ENCODE peak calls at places on chromosomes 13 and 19, in five cellular contexts. One of them, this sample, is unnamed.

GRCh38 chr19:45784096-45784495 is 1.8 kb upstream of the DMPK start:
- DNase-seq in transverse colon: no peak
- DNase-seq in ovary: no peak
- DNase-seq in adrenal gland: no peak
- DNase-seq in HCT116: no peak
- DNase-seq in this sample: no peak

GRCh38 chr13:28340272-28340793 is 154.6 kb downstream of the FLT1 start:
- DNase-seq in HCT116: no peak
- DNase-seq in transverse colon: no peak
- DNase-seq in adrenal gland: no peak
- DNase-seq in ovary: no peak
- DNase-seq in this sample: no peak

GRCh38 chr19:33171916-33172359 is 22.2 kb upstream of the LRP3 start:
- DNase-seq in adrenal gland: no peak
- DNase-seq in transverse colon: no peak
- DNase-seq in ovary: no peak
- DNase-seq in HCT116: no peak
- DNase-seq in this sample: no peak

GRCh38 chr13:33352520-33352919 is 67.0 kb upstream of the STARD13 start:
- DNase-seq in ovary: no peak
- DNase-seq in HCT116: no peak
- DNase-seq in adrenal gland: no peak
- DNase-seq in transverse colon: no peak
- DNase-seq in this sample: no peak

GRCh38 chr19:45973564-45974338 is at the start of gene NOVA2:
- DNase-seq in ovary: peak; percentile 43
- DNase-seq in HCT116: peak; percentile 69
- DNase-seq in transverse colon: peak; percentile 27
- DNase-seq in adrenal gland: peak; percentile 66
- DNase-seq in this sample: peak; percentile 25

GRCh38 chr13:105389373-105389772 is 1146.1 kb downstream of the EFNB2 start:
- DNase-seq in ovary: no peak
- DNase-seq in transverse colon: no peak
- DNase-seq in HCT116: no peak
- DNase-seq in adrenal gland: no peak
- DNase-seq in this sample: no peak

GRCh38 chr19:6587093-6587820 is 3.7 kb downstream of the CD70 start:
- DNase-seq in adrenal gland: no peak
- DNase-seq in ovary: no peak
- DNase-seq in transverse colon: no peak
- DNase-seq in HCT116: no peak
- DNase-seq in this sample: no peak

GRCh38 chr19:5326986-5327623 is 13.5 kb downstream of the PTPRS start:
- DNase-seq in transverse colon: no peak
- DNase-seq in ovary: no peak
- DNase-seq in adrenal gland: no peak
- DNase-seq in HCT116: no peak
- DNase-seq in this sample: no peak

GRCh38 chr19:36377541-36378178 is 1.3 kb downstream of the ZFP14 start:
- DNase-seq in adrenal gland: no peak
- DNase-seq in ovary: no peak
- DNase-seq in transverse colon: no peak
- DNase-seq in HCT116: no peak
- DNase-seq in this sample: no peak

GRCh38 chr19:42216653-42217521 is 590 bp downstream of the DEDD2 start:
- DNase-seq in transverse colon: peak; percentile 51
- DNase-seq in HCT116: no peak
- DNase-seq in adrenal gland: peak; percentile 59
- DNase-seq in ovary: peak; percentile 76
- DNase-seq in this sample: peak; percentile 58

GRCh38 chr13:77871596-77871995 is 47.0 kb downstream of the EDNRB start:
- DNase-seq in adrenal gland: no peak
- DNase-seq in transverse colon: no peak
- DNase-seq in ovary: no peak
- DNase-seq in HCT116: no peak
- DNase-seq in this sample: no peak

GRCh38 chr19:6229951-6230712 is 49.6 kb downstream of the MLLT1 start:
- DNase-seq in HCT116: peak; percentile 4
- DNase-seq in transverse colon: no peak
- DNase-seq in ovary: no peak
- DNase-seq in adrenal gland: no peak
- DNase-seq in this sample: no peak

GRCh38 chr19:51187395-51188226 is 37.3 kb upstream of the CD33 start:
- DNase-seq in transverse colon: no peak
- DNase-seq in ovary: no peak
- DNase-seq in HCT116: no peak
- DNase-seq in adrenal gland: no peak
- DNase-seq in this sample: no peak

GRCh38 chr19:41925208-41926003 is 2.8 kb downstream of the ERFL start:
- DNase-seq in transverse colon: no peak
- DNase-seq in ovary: no peak
- DNase-seq in HCT116: no peak
- DNase-seq in adrenal gland: no peak
- DNase-seq in this sample: no peak

GRCh38 chr19:8396185-8396562 is 6.0 kb downstream of the RAB11B start:
- DNase-seq in HCT116: no peak
- DNase-seq in transverse colon: no peak
- DNase-seq in adrenal gland: no peak
- DNase-seq in ovary: no peak
- DNase-seq in this sample: no peak

GRCh38 chr13:30585748-30586262 is 31.9 kb upstream of the USPL1 start:
- DNase-seq in transverse colon: no peak
- DNase-seq in HCT116: no peak
- DNase-seq in adrenal gland: peak; percentile 46
- DNase-seq in ovary: no peak
- DNase-seq in this sample: peak; percentile 37

GRCh38 chr13:19845758-19846157 is 17.7 kb downstream of the ZMYM5 start:
- DNase-seq in transverse colon: no peak
- DNase-seq in HCT116: peak; percentile 77
- DNase-seq in adrenal gland: peak; percentile 43
- DNase-seq in ovary: no peak
- DNase-seq in this sample: no peak

GRCh38 chr13:87999141-87999765 is 328.1 kb downstream of the SLITRK5 start:
- DNase-seq in adrenal gland: no peak
- DNase-seq in transverse colon: no peak
- DNase-seq in ovary: no peak
- DNase-seq in HCT116: no peak
- DNase-seq in this sample: no peak

GRCh38 chr19:38693380-38694223 is 46.2 kb downstream of the ACTN4 start:
- DNase-seq in transverse colon: peak; percentile 51
- DNase-seq in ovary: no peak
- DNase-seq in adrenal gland: no peak
- DNase-seq in HCT116: peak; percentile 91
- DNase-seq in this sample: peak; percentile 34

GRCh38 chr13:33109801-33110200 is 93.6 kb downstream of the KL start:
- DNase-seq in transverse colon: no peak
- DNase-seq in adrenal gland: no peak
- DNase-seq in HCT116: no peak
- DNase-seq in ovary: no peak
- DNase-seq in this sample: no peak

GRCh38 chr19:18731562-18732008 is 48.1 kb downstream of the CRTC1 start:
- DNase-seq in HCT116: no peak
- DNase-seq in transverse colon: no peak
- DNase-seq in ovary: peak; percentile 41
- DNase-seq in adrenal gland: no peak
- DNase-seq in this sample: no peak

GRCh38 chr13:113425931-113426590 is 27.2 kb downstream of the ADPRHL1 start:
- DNase-seq in transverse colon: no peak
- DNase-seq in ovary: no peak
- DNase-seq in adrenal gland: no peak
- DNase-seq in HCT116: no peak
- DNase-seq in this sample: peak; percentile 21

GRCh38 chr13:110234532-110234931 is 72.4 kb downstream of the COL4A1 start:
- DNase-seq in ovary: no peak
- DNase-seq in HCT116: no peak
- DNase-seq in transverse colon: no peak
- DNase-seq in adrenal gland: no peak
- DNase-seq in this sample: no peak

GRCh38 chr13:87376081-87376480 is 295.1 kb upstream of the SLITRK5 start:
- DNase-seq in ovary: no peak
- DNase-seq in HCT116: no peak
- DNase-seq in transverse colon: no peak
- DNase-seq in adrenal gland: no peak
- DNase-seq in this sample: no peak

GRCh38 chr19:18660051-18660910 is 23.2 kb upstream of the CRTC1 start:
- DNase-seq in ovary: no peak
- DNase-seq in adrenal gland: peak; percentile 97
- DNase-seq in transverse colon: peak; percentile 28
- DNase-seq in HCT116: no peak
- DNase-seq in this sample: peak; percentile 38

GRCh38 chr13:110307697-110308376 is 753 bp downstream of the COL4A2 start:
- DNase-seq in HCT116: no peak
- DNase-seq in ovary: peak; percentile 63
- DNase-seq in transverse colon: no peak
- DNase-seq in adrenal gland: no peak
- DNase-seq in this sample: peak; percentile 51

GRCh38 chr13:106499905-106500304 is 35.6 kb downstream of the EFNB2 start:
- DNase-seq in transverse colon: no peak
- DNase-seq in adrenal gland: no peak
- DNase-seq in HCT116: no peak
- DNase-seq in ovary: no peak
- DNase-seq in this sample: no peak

GRCh38 chr13:73351730-73352129 is 292.9 kb downstream of the KLF5 start:
- DNase-seq in HCT116: no peak
- DNase-seq in adrenal gland: no peak
- DNase-seq in ovary: no peak
- DNase-seq in transverse colon: no peak
- DNase-seq in this sample: no peak

GRCh38 chr13:65926750-65927171 is 1303.4 kb downstream of the PCDH9 start:
- DNase-seq in transverse colon: peak; percentile 9
- DNase-seq in ovary: no peak
- DNase-seq in adrenal gland: no peak
- DNase-seq in HCT116: peak; percentile 7
- DNase-seq in this sample: peak; percentile 22

GRCh38 chr13:100102042-100102441 is 13.1 kb downstream of the PCCA start:
- DNase-seq in transverse colon: no peak
- DNase-seq in adrenal gland: no peak
- DNase-seq in HCT116: no peak
- DNase-seq in ovary: no peak
- DNase-seq in this sample: no peak

GRCh38 chr13:80989241-80989640 is 648.3 kb upstream of the SPRY2 start:
- DNase-seq in adrenal gland: no peak
- DNase-seq in ovary: no peak
- DNase-seq in transverse colon: no peak
- DNase-seq in HCT116: no peak
- DNase-seq in this sample: no peak

GRCh38 chr13:110681868-110682550 is 23.9 kb downstream of the CARS2 start:
- DNase-seq in transverse colon: no peak
- DNase-seq in HCT116: no peak
- DNase-seq in ovary: no peak
- DNase-seq in adrenal gland: no peak
- DNase-seq in this sample: no peak

GRCh38 chr13:30690282-30691188 is 44.8 kb upstream of the ALOX5AP start:
- DNase-seq in HCT116: no peak
- DNase-seq in transverse colon: peak; percentile 74
- DNase-seq in ovary: no peak
- DNase-seq in adrenal gland: peak; percentile 59
- DNase-seq in this sample: peak; percentile 44

GRCh38 chr13:101516262-101516661 is 63.8 kb downstream of the ITGBL1 start:
- DNase-seq in adrenal gland: no peak
- DNase-seq in HCT116: no peak
- DNase-seq in transverse colon: no peak
- DNase-seq in ovary: no peak
- DNase-seq in this sample: no peak

GRCh38 chr19:48341006-48341405 is 15.7 kb downstream of the EMP3 start:
- DNase-seq in adrenal gland: peak; percentile 80
- DNase-seq in ovary: no peak
- DNase-seq in HCT116: no peak
- DNase-seq in transverse colon: no peak
- DNase-seq in this sample: no peak

GRCh38 chr19:49677901-49678674 is 1.0 kb downstream of the PRMT1 start:
- DNase-seq in ovary: peak; percentile 84
- DNase-seq in transverse colon: peak; percentile 78
- DNase-seq in HCT116: no peak
- DNase-seq in adrenal gland: peak; percentile 64
- DNase-seq in this sample: peak; percentile 73

GRCh38 chr19:8261881-8262280 is 46.3 kb downstream of the CD320 start:
- DNase-seq in transverse colon: no peak
- DNase-seq in adrenal gland: peak; percentile 11
- DNase-seq in ovary: no peak
- DNase-seq in HCT116: no peak
- DNase-seq in this sample: peak; percentile 3

GRCh38 chr19:10293637-10294367 is 4.0 kb downstream of the ICAM5 start:
- DNase-seq in adrenal gland: no peak
- DNase-seq in ovary: no peak
- DNase-seq in transverse colon: no peak
- DNase-seq in HCT116: no peak
- DNase-seq in this sample: no peak
- TF ChIP-seq POLR2A in adrenal gland: no peak
- TF ChIP-seq POLR2A in ovary: no peak
- TF ChIP-seq POLR2A in transverse colon: no peak
- TF ChIP-seq POLR2A in HCT116: no peak
- TF ChIP-seq POLR2A in this sample: no peak

DNA sequence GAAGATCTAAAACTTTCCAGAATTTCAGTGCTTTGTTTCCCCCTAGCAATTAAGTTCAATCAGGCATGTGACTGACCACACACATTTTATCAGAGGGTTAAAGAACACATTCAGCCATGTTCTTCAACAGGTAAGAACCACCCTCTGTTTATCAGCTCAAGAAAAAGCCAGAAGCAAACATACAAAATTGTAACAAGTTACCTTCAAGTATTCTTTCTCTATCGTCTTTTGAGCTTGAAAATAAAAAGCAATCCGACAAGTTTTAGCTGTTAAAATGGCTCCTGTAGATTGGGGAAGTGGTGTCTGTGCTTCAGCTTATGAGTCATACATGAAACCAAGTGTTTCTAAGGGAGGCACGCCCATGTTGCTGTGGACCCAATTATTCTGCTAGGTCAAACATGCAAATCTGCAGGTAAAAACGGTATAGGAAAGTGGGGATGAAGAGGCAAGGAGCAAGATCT is at the start of gene ELF1:
- DNase-seq in adrenal gland: peak; percentile 40
- DNase-seq in HCT116: peak; percentile 85
- DNase-seq in ovary: no peak
- DNase-seq in transverse colon: peak; percentile 76
- DNase-seq in this sample: peak; percentile 70
- H3K4me1 ChIP-seq in adrenal gland: peaks cover 37% of the 10 kb centered on the region
- H3K4me1 ChIP-seq in HCT116: peaks cover 17% of the 10 kb centered on the region
- H3K4me1 ChIP-seq in ovary: peaks cover 1% of the 10 kb centered on the region
- H3K4me1 ChIP-seq in transverse colon: peaks cover 13% of the 10 kb centered on the region
- H3K4me1 ChIP-seq in this sample: peaks cover 36% of the 10 kb centered on the region

GRCh38 chr13:108483981-108484380 is 145.4 kb upstream of the MYO16 start:
- DNase-seq in adrenal gland: no peak
- DNase-seq in transverse colon: no peak
- DNase-seq in HCT116: no peak
- DNase-seq in ovary: no peak
- DNase-seq in this sample: no peak
- TF ChIP-seq POLR2A in adrenal gland: no peak
- TF ChIP-seq POLR2A in transverse colon: no peak
- TF ChIP-seq POLR2A in HCT116: no peak
- TF ChIP-seq POLR2A in ovary: no peak
- TF ChIP-seq POLR2A in this sample: no peak

DNA sequence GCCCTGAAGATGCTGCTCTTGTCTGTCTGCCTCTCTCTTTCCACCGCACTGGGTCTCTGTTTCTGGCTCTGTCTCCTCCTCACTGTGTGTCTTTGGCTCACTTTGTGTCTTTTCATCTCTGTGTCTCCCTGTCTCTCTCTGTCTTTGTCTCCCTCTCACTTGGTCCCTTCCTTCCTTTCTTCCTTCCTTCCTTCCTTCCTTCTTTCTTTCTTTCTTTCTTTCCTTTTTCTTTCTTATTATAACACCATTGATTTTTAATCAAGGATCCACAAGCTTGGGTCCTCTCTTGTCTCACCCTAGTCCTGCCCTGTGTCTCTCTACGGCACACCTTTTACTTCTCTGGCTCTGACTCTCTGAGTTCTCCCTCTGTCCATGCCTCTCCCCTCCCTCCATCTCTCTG is 14.3 kb downstream of the CD177 start:
- DNase-seq in HCT116: no peak
- DNase-seq in ovary: no peak
- DNase-seq in transverse colon: no peak
- DNase-seq in adrenal gland: no peak
- DNase-seq in this sample: no peak
- H3K4me1 ChIP-seq in HCT116: no peaks in the 10 kb centered on the region
- H3K4me1 ChIP-seq in ovary: no peaks in the 10 kb centered on the region
- H3K4me1 ChIP-seq in transverse colon: no peaks in the 10 kb centered on the region
- H3K4me1 ChIP-seq in adrenal gland: no peaks in the 10 kb centered on the region
- H3K4me1 ChIP-seq in this sample: no peaks in the 10 kb centered on the region

This sample was measured in thyroid gland.